ENCODE peak calls at places on chromosomes 16 and 17, in eight cellular contexts. I, G, Y, X, Z, R, B and J are unnamed samples.

GRCh38 chr17:60231234-60231633 is 81.5 kb downstream of the CA4 start:
- DNase-seq in Y (no peak), R (no peak), X (peak), B (peak), Z (no peak), I (no peak), G (no peak), J (no peak)

GRCh38 chr16:85238233-85238647 is 126.0 kb upstream of the CIBAR2 start:
- DNase-seq in G (no peak), X (peak), B (peak), Y (peak), Z (no peak), R (no peak), I (no peak), J (peak)

GRCh38 chr17:48352630-48353029 is 77.4 kb downstream of the SKAP1 start:
- DNase-seq in Z (no peak), R (no peak), I (no peak), B (no peak), X (no peak), Y (no peak), G (no peak), J (no peak)

GRCh38 chr16:76749780-76750375 is 441.1 kb upstream of the MON1B start:
- DNase-seq in X (no peak), G (no peak), R (no peak), Z (no peak), Y (no peak), I (no peak), B (no peak), J (no peak)

GRCh38 chr16:87687571-87687910 is 78.2 kb downstream of the KLHDC4 start:
- DNase-seq in B (no peak), Y (no peak), X (no peak), I (no peak), R (no peak), Z (no peak), G (no peak), J (no peak)

GRCh38 chr17:7842950-7843535 is 9.0 kb downstream of the KDM6B start:
- DNase-seq in Z (no peak), B (no peak), I (no peak), G (peak), X (peak), R (peak), Y (peak), J (peak)

GRCh38 chr17:64183815-64184397 is 54.0 kb upstream of the ERN1 start:
- DNase-seq in I (no peak), Y (no peak), R (peak), G (no peak), Z (peak), B (no peak), X (peak), J (no peak)

GRCh38 chr17:69012895-69013805 is 47.6 kb downstream of the ABCA9 start:
- DNase-seq in R (no peak), G (no peak), B (no peak), X (peak), Z (no peak), Y (no peak), I (no peak), J (no peak)

GRCh38 chr16:78666318-78666717 is 566.9 kb downstream of the WWOX start:
- DNase-seq in I (no peak), R (no peak), Y (no peak), B (no peak), Z (no peak), G (no peak), X (no peak), J (no peak)